ENCODE peak calls at places on chromosomes 13 and 19, in nine cellular contexts. E is activated naive CD8-positive, alpha-beta T cell treated with anti-CD3 and anti-CD28 coated beads, Interleukin-2, amount 10 ng/mL, durations not matched to agents 7 days and 5 days; H is mucosa of descending colon; O is left cardiac atrium; X is CD8-positive, alpha-beta T cell; A is left colon; B is sciatic nerve; G is T-helper 17 cell; W is psoas muscle. U is an unnamed sample.

GRCh38 chr13:20221772-20222171 is 10.3 kb downstream of the GJB6 start:
- ATAC-seq in E (no peak), H (no peak), O (no peak), X (no peak), A (no peak), B (no peak), G (no peak), W (no peak), U (no peak)

GRCh38 chr13:110302154-110302553 is 4.8 kb downstream of the COL4A1 start:
- ATAC-seq in E (no peak), H (no peak), O (no peak), X (no peak), A (no peak), B (no peak), G (no peak), W (no peak), U (no peak)

GRCh38 chr13:109779074-109779473 is 7.3 kb downstream of the IRS2 start:
- ATAC-seq in E (peak), H (peak), O (no peak), X (peak), A (peak), B (no peak), G (peak), W (no peak), U (no peak)

GRCh38 chr13:48233886-48234488 is 981 bp downstream of the ITM2B start:
- ATAC-seq in E (peak), H (no peak), O (no peak), X (no peak), A (peak), B (no peak), G (peak), W (peak), U (no peak)

GRCh38 chr13:96172066-96172465 is 82.2 kb downstream of the HS6ST3 start:
- ATAC-seq in E (no peak), H (no peak), O (no peak), X (no peak), A (no peak), B (no peak), G (no peak), W (no peak), U (no peak)

GRCh38 chr19:18349524-18350128 is 9.2 kb downstream of the PGPEP1 start:
- ATAC-seq in E (no peak), H (peak), O (no peak), X (no peak), A (peak), B (peak), G (no peak), W (peak), U (no peak)

GRCh38 chr19:288911-289310 is 2.3 kb downstream of the PLPP2 start:
- ATAC-seq in E (no peak), H (no peak), O (no peak), X (no peak), A (no peak), B (no peak), G (no peak), W (no peak), U (no peak)

GRCh38 chr19:18205180-18205915 is 1.5 kb upstream of the RAB3A start:
- ATAC-seq in E (no peak), H (peak), O (peak), X (no peak), A (peak), B (peak), G (no peak), W (peak), U (peak)

GRCh38 chr19:4506449-4507149 is 11.7 kb downstream of the PLIN4 start:
- ATAC-seq in E (peak), H (no peak), O (no peak), X (no peak), A (no peak), B (no peak), G (no peak), W (no peak), U (no peak)

GRCh38 chr19:29569038-29569911 is 36.8 kb upstream of the POP4 start:
- ATAC-seq in E (no peak), H (no peak), O (no peak), X (no peak), A (no peak), B (no peak), G (no peak), W (no peak), U (no peak)

GRCh38 chr19:40219721-40220276 is 1.6 kb upstream of the TTC9B start:
- ATAC-seq in E (no peak), H (peak), O (no peak), X (no peak), A (no peak), B (no peak), G (no peak), W (peak), U (no peak)

GRCh38 chr13:110089815-110090214 is 217.1 kb downstream of the COL4A1 start:
- ATAC-seq in E (no peak), H (no peak), O (no peak), X (no peak), A (no peak), B (no peak), G (no peak), W (no peak), U (no peak)

GRCh38 chr19:1112254-1113208 is 8.7 kb downstream of the GPX4 start:
- ATAC-seq in E (no peak), H (peak), O (peak), X (no peak), A (peak), B (peak), G (no peak), W (peak), U (peak)

GRCh38 chr19:1855828-1856255 is 7.5 kb downstream of the KLF16 start:
- ATAC-seq in E (peak), H (peak), O (no peak), X (peak), A (peak), B (peak), G (peak), W (no peak), U (no peak)

U was measured in gastroesophageal sphincter.